ENCODE peak calls at places on chromosomes 11 and 22, in ten cellular contexts. N is esophagus muscularis mucosa, T is right lobe of liver, V is stomach, J is Peyer's patch, L is uterus, G is sigmoid colon, P is heart left ventricle, R is IMR-90, D is HCT116. F is an unnamed sample.

GRCh38 chr11:31643831-31644230 is 134.3 kb downstream of the ELP4 start:
- DNase-seq in J (no peak), V (no peak), T (no peak), N (no peak), P (no peak), R (peak), D (no peak), G (no peak), L (no peak), F (no peak)

GRCh38 chr11:73198677-73199076 is 19.4 kb upstream of the P2RY2 start:
- DNase-seq in D (peak), N (no peak), T (peak), G (peak), L (no peak), P (no peak), R (no peak), V (no peak), J (peak), F (no peak)

GRCh38 chr11:119424775-119425174 is 1.8 kb upstream of the THY1 start:
- DNase-seq in V (no peak), T (no peak), D (no peak), G (no peak), J (no peak), N (no peak), L (no peak), R (no peak), P (no peak), F (no peak)

GRCh38 chr11:129316781-129317180 is 58.9 kb upstream of the BARX2 start:
- DNase-seq in P (no peak), V (no peak), J (no peak), T (no peak), R (no peak), D (no peak), N (no peak), L (no peak), G (no peak), F (no peak)

GRCh38 chr22:41178425-41178975 is 26.6 kb upstream of the L3MBTL2 start:
- DNase-seq in T (peak), N (no peak), D (no peak), G (peak), R (no peak), J (no peak), P (peak), L (no peak), V (no peak), F (peak)

GRCh38 chr22:21972293-21972779 is 10.3 kb downstream of the TOP3B start:
- DNase-seq in D (no peak), V (no peak), N (no peak), G (no peak), L (no peak), R (peak), J (peak), T (no peak), P (no peak), F (peak)

GRCh38 chr11:112965601-112966125 is 4.4 kb downstream of the NCAM1 start:
- DNase-seq in N (no peak), V (no peak), T (no peak), P (no peak), L (no peak), G (no peak), D (no peak), R (no peak), J (no peak), F (no peak)

GRCh38 chr22:24089951-24090350 is 78.8 kb downstream of the CABIN1 start:
- DNase-seq in N (no peak), J (no peak), P (no peak), T (peak), V (no peak), R (no peak), L (no peak), G (peak), D (no peak), F (no peak)

GRCh38 chr11:116687458-116688201 is 85.2 kb downstream of the BUD13 start:
- DNase-seq in P (no peak), G (peak), J (peak), T (no peak), V (no peak), N (no peak), D (no peak), R (no peak), L (no peak), F (no peak)

GRCh38 chr11:77208535-77208934 is 80.5 kb downstream of the MYO7A start:
- DNase-seq in J (no peak), P (no peak), G (no peak), L (no peak), D (no peak), R (no peak), T (no peak), V (no peak), N (no peak), F (no peak)

GRCh38 chr11:39361557-39361956 is 2097.9 kb downstream of the LRRC4C start:
- DNase-seq in L (no peak), T (no peak), D (no peak), N (no peak), R (no peak), V (no peak), P (no peak), G (no peak), J (no peak), F (no peak)

GRCh38 chr11:39367526-39367925 is 2091.9 kb downstream of the LRRC4C start:
- DNase-seq in J (no peak), G (no peak), L (no peak), N (no peak), P (no peak), R (no peak), V (no peak), D (no peak), T (no peak), F (no peak)

GRCh38 chr11:39365809-39366436 is 2093.5 kb downstream of the LRRC4C start:
- DNase-seq in D (no peak), N (no peak), T (no peak), G (no peak), V (no peak), R (no peak), P (no peak), J (no peak), L (no peak), F (no peak)
- TF ChIP-seq CTCF in D (no peak), N (no peak), T (no peak), G (no peak), V (peak), R (no peak), P (peak), J (no peak), L (no peak), F (no peak)

GRCh38 chr11:18471995-18472394 is 16.3 kb downstream of the LDHAL6A start:
- DNase-seq in L (no peak), R (no peak), D (no peak), T (no peak), P (no peak), V (no peak), G (no peak), N (peak), J (no peak), F (no peak)
- TF ChIP-seq POLR2A in L (no peak), R (no peak), D (no peak), T (no peak), P (no peak), V (no peak), G (no peak), N (no peak), J (no peak), F (no peak)

GRCh38 chr11:70783821-70784220 is 385.5 kb downstream of the CTTN start:
- DNase-seq in N (no peak), D (no peak), T (no peak), J (no peak), V (no peak), R (no peak), G (no peak), L (no peak), P (no peak), F (no peak)
- TF ChIP-seq CTCF in N (no peak), D (no peak), T (no peak), J (no peak), V (no peak), R (no peak), G (no peak), L (no peak), P (no peak), F (no peak)

GRCh38 chr11:62603072-62603408 is 1.4 kb upstream of the MTA2 start:
- DNase-seq in L (no peak), N (no peak), T (no peak), P (peak), J (no peak), G (no peak), D (no peak), V (no peak), R (no peak), F (peak)

GRCh38 chr11:62605902-62606301 is 4.2 kb upstream of the MTA2 start:
- DNase-seq in T (no peak), L (no peak), N (no peak), R (no peak), J (no peak), V (no peak), D (no peak), P (no peak), G (no peak), F (no peak)

GRCh38 chr11:62605467-62605866 is 3.8 kb upstream of the MTA2 start:
- DNase-seq in L (no peak), G (no peak), N (no peak), R (no peak), P (no peak), V (no peak), T (no peak), D (no peak), J (no peak), F (no peak)

GRCh38 chr11:62603771-62604170 is 2.1 kb upstream of the MTA2 start:
- DNase-seq in J (no peak), P (no peak), N (no peak), D (no peak), L (no peak), T (no peak), R (no peak), V (no peak), G (no peak), F (no peak)

GRCh38 chr11:62604460-62605130 is 2.9 kb upstream of the MTA2 start:
- DNase-seq in R (no peak), G (no peak), P (no peak), T (no peak), V (no peak), J (no peak), L (no peak), D (no peak), N (no peak), F (peak)
- TF ChIP-seq POLR2A in R (no peak), G (no peak), P (no peak), T (no peak), V (no peak), J (no peak), L (no peak), D (no peak), N (no peak), F (no peak)

GRCh38 chr22:45818130-45819085 is 146.8 kb downstream of the ATXN10 start:
- DNase-seq in P (peak), G (no peak), N (peak), R (no peak), V (no peak), L (no peak), D (no peak), T (peak), J (no peak), F (peak)

GRCh38 chr22:45812910-45813309 is 141.3 kb downstream of the ATXN10 start:
- DNase-seq in N (no peak), T (no peak), P (no peak), D (no peak), G (no peak), R (no peak), J (no peak), L (no peak), V (no peak), F (no peak)

GRCh38 chr22:45819305-45819704 is 147.7 kb downstream of the ATXN10 start:
- DNase-seq in T (no peak), L (no peak), G (no peak), V (no peak), D (no peak), J (no peak), P (no peak), N (no peak), R (no peak), F (no peak)

GRCh38 chr22:45817705-45818104 is 146.1 kb downstream of the ATXN10 start:
- DNase-seq in L (no peak), G (no peak), J (no peak), D (no peak), T (no peak), P (no peak), V (no peak), R (no peak), N (peak), F (no peak)

GRCh38 chr22:45816771-45817170 is 145.1 kb downstream of the ATXN10 start:
- DNase-seq in J (no peak), T (no peak), P (no peak), G (no peak), N (peak), V (no peak), R (no peak), L (no peak), D (no peak), F (no peak)
- TF ChIP-seq CTCF in J (no peak), T (no peak), P (no peak), G (no peak), N (no peak), V (no peak), R (no peak), L (no peak), D (no peak), F (no peak)

DNA sequence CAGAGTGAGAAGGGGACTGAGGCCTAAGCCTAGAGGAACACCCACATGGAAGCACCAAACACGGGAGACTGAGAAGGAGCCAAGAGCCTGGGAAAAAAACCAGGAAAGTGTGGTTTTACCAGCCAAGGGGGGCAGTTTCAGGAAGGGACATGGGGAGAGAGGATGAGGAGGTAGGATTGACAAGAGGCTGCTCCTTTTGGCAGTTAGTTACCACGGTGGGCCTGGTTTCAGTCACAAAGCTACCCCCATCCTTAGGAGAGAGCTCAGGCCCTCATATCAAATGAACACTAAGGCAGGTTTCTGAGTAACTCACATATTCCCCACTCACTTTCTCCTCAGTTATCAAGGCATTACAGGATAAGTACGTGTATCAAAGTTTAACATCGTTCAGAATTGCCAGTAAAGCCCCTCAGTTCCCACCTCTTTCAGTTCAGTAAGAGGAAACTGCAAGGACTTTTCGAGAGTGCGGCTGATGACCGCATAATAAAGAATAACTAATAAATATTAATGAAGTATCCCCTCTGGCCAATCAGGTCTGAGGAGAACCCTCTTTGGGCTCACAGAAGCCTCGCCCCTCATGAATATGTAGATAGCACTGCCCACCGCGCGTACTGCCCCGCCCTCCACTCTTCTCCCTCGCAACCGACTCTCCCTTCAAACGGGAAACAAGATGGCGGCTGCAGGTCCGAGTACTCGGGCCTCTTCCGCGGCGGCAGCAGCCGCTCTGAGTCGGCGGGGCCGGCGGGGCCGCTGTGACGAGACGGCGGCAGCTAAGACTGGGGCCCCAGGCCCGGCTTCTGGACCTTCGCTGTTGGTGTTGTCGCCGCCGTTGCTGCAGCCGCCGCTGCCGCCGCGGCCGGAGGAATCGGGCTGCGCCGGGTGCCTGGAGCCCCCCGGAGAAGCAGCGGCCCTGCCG is at the start of gene RNF169:
- DNase-seq in N (peak), R (peak), L (peak), J (peak), G (peak), V (peak), P (peak), T (peak), D (peak), F (peak)
- TF ChIP-seq POLR2A in N (no peak), R (peak), L (peak), J (peak), G (peak), V (no peak), P (no peak), T (peak), D (peak), F (no peak)

GRCh38 chr11:68020575-68020974 is 9.9 kb upstream of the NDUFS8 start:
- DNase-seq in V (peak), L (no peak), J (no peak), D (no peak), G (no peak), N (no peak), R (peak), P (no peak), T (no peak), F (no peak)
- TF ChIP-seq CTCF in V (no peak), L (no peak), J (peak), D (peak), G (no peak), N (peak), R (peak), P (peak), T (no peak), F (no peak)

F was measured in testis.